ENCODE peak calls at places on chromosomes 13 and 19, in four cellular contexts. P is suprapubic skin, R is H1, Y is dorsolateral prefrontal cortex. T is an unnamed sample.

GRCh38 chr19:17328517-17329060 is 6.1 kb downstream of the ANO8 start:
- DNase-seq in P (no peak), R (peak; percentile 74), Y (no peak), T (no peak)

GRCh38 chr19:28984315-28984714 is 228.6 kb downstream of the UQCRFS1 start:
- DNase-seq in P (no peak), R (no peak), Y (no peak), T (no peak)

GRCh38 chr13:31545616-31546015 is 193.7 kb upstream of the RXFP2 start:
- DNase-seq in P (no peak), R (no peak), Y (no peak), T (no peak)

GRCh38 chr13:93249259-93249917 is 22.8 kb downstream of the GPC6 start:
- DNase-seq in P (no peak), R (no peak), Y (no peak), T (peak; percentile 66)

GRCh38 chr13:27658569-27658968 is 36.9 kb downstream of the POLR1D start:
- DNase-seq in P (no peak), R (no peak), Y (no peak), T (no peak)

GRCh38 chr19:14073925-14074838 is 1.6 kb downstream of the MISP3 start:
- DNase-seq in P (no peak), R (peak; percentile 64), Y (no peak), T (no peak)

GRCh38 chr19:36771275-36772231 is 1.1 kb downstream of the ZNF850 start:
- DNase-seq in P (peak; percentile 70), R (peak; percentile 54), Y (no peak), T (peak; percentile 63)

GRCh38 chr13:44815507-44816074 is 173.7 kb downstream of the NUFIP1 start:
- DNase-seq in P (no peak), R (no peak), Y (peak; percentile 31), T (peak; percentile 88)

GRCh38 chr19:40397568-40397906 is 7.6 kb upstream of the HIPK4 start:
- DNase-seq in P (no peak), R (no peak), Y (no peak), T (no peak)

GRCh38 chr13:76968041-76968440 is 19.7 kb downstream of the ACOD1 start:
- DNase-seq in P (no peak), R (no peak), Y (no peak), T (no peak)

GRCh38 chr19:37867831-37868230 is 38.6 kb downstream of the WDR87 start:
- DNase-seq in P (no peak), R (no peak), Y (no peak), T (no peak)

GRCh38 chr19:29881386-29881785 is 60.7 kb upstream of the URI1 start:
- DNase-seq in P (no peak), R (no peak), Y (no peak), T (no peak)

GRCh38 chr13:26255717-26256277 is 1.9 kb downstream of the CDK8 start:
- DNase-seq in P (no peak), R (no peak), Y (no peak), T (no peak)

GRCh38 chr13:44692173-44692713 is 116.1 kb upstream of the TSC22D1 start:
- DNase-seq in P (no peak), R (no peak), Y (no peak), T (no peak)

GRCh38 chr13:107842562-107843180 is 372.7 kb downstream of the LIG4 start:
- DNase-seq in P (no peak), R (no peak), Y (no peak), T (no peak)

GRCh38 chr13:114124921-114125320 is 7.5 kb downstream of the RASA3 start:
- DNase-seq in P (no peak), R (no peak), Y (no peak), T (no peak)

GRCh38 chr19:16370671-16371391 is 46.2 kb downstream of the KLF2 start:
- DNase-seq in P (no peak), R (no peak), Y (no peak), T (no peak)

GRCh38 chr13:113219311-113219940 is 10.0 kb downstream of the CUL4A start:
- DNase-seq in P (no peak), R (no peak), Y (no peak), T (no peak)

GRCh38 chr13:95676100-95676774 is 702 bp upstream of the DNAJC3 start:
- DNase-seq in P (no peak), R (no peak), Y (no peak), T (no peak)

GRCh38 chr19:56291857-56292256 is 19.3 kb downstream of the EDDM13 start:
- DNase-seq in P (no peak), R (no peak), Y (no peak), T (no peak)

GRCh38 chr19:58398545-58398944 is 3.1 kb downstream of the RNF225 start:
- DNase-seq in P (no peak), R (no peak), Y (no peak), T (peak; percentile 47)

GRCh38 chr19:44796701-44797115 is 12.2 kb upstream of the BCAM start:
- DNase-seq in P (no peak), R (no peak), Y (no peak), T (no peak)

GRCh38 chr13:43316997-43317396 is 293.6 kb downstream of the DNAJC15 start:
- DNase-seq in P (no peak), R (no peak), Y (peak; percentile 41), T (no peak)

GRCh38 chr13:36026556-36026955 is 104.6 kb downstream of the DCLK1 start:
- DNase-seq in P (no peak), R (no peak), Y (no peak), T (no peak)

GRCh38 chr19:7916908-7917291 is 2.3 kb downstream of the TGFBR3L start:
- DNase-seq in P (peak; percentile 68), R (no peak), Y (no peak), T (no peak)
- H3K4me3 ChIP-seq in P (peak overlapping the region; percentile 45), R (peak overlapping the region; percentile 64), Y (peak overlapping the region; percentile 47), T (peak overlapping the region; percentile 42)

DNA sequence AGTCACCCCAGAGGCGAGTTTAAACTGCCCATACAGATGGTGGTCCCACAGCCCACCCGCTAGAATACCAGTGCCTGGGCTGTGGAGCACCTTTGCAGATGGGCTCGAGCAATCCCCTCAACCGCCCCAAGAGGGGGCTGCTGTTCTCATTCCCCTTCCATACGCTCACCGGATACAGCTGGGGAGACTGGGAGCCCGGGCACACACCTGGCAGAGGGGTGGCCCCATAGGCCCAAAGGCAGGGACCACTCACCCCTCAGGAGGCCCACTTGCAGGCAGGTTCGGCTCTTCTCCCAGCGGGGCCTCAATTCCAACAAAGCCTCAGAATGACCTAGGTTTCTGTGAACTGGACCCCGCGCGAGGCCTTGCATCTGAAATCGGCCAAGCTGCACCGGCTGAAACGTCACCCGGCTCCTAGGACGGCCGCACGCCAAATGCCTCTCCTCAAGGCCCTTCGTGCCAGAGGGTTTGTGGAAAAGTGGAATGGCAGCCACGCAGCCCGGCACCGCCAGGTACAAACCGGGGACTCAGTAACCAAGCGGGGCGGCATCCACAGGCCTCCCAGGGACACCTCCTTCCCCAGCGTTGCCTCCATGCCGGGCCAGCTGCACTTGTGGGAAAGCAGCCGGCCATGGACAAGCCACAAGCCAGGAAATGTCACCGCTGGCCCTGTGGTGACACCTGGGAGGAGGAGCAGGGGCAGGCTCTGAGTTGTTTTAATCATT is 18.7 kb downstream of the MLLT1 start:
- DNase-seq in P (no peak), R (peak; percentile 90), Y (no peak), T (no peak)
- TF ChIP-seq CTCF in P (peak; percentile 54), R (peak; percentile 67), Y (peak; percentile 46), T (peak; percentile 39)

DNA sequence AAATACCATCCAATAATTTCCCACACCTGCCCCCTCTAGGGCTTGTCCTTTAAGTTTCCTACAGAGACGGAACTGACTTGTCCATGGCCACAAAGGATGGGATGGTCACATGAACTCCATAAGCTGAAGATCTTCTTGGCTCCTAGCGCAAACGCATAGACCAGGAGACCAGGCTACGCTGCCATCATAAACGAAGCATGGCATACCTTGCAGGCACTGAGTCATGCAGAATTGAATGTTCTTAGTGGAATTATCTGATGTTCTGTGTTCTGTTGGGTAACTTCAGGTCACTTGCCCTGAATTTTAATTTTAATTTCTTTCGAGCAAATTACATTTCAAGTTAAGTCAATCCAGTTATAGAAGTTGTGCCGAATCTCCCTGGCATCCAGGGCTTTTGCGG is 96.4 kb upstream of the STARD13 start:
- DNase-seq in P (no peak), R (no peak), Y (no peak), T (no peak)
- H3K27ac ChIP-seq in P (no peak overlapping the region), R (no peak overlapping the region), Y (no peak overlapping the region), T (no peak overlapping the region)

GRCh38 chr19:18389095-18389735 is 3.3 kb downstream of the GDF15 start:
- DNase-seq in P (no peak), R (no peak), Y (no peak), T (no peak)
- H3K4me3 ChIP-seq in P (no peak overlapping the region), R (no peak overlapping the region), Y (no peak overlapping the region), T (no peak overlapping the region)

GRCh38 chr19:51511353-51511752 is 9.8 kb upstream of the SIGLEC12 start:
- DNase-seq in P (no peak), R (no peak), Y (no peak), T (no peak)
- TF ChIP-seq CTCF in P (no peak), R (peak; percentile 38), Y (no peak), T (no peak)

DNA sequence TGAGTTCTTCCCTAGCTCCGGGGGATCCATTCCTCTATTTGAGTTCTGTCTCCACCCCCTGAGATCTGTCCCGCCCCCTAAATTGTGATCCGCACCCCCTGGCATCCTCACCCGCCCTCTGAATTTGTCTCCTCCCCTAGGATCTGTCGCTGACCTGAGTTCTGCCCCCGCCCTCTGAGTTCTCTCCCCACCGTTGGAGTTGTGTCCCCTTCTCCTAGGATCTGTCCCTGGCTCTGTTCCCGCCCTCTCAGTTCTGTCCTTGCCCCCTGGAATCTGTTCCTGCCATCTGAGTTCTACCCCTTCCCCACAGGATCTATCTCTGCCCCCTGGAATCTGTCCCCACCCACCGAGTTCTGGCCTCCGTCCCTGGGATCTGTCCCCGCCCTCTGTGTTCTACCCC is 1.0 kb upstream of the SLC17A7 start:
- DNase-seq in P (peak; percentile 89), R (no peak), Y (no peak), T (no peak)
- H3K27ac ChIP-seq in P (peak overlapping the region; percentile 70), R (no peak overlapping the region), Y (no peak overlapping the region), T (no peak overlapping the region)

T was measured in RWPE2.